ENCODE peak calls at places on chromosomes 5 and 9, in ten cellular contexts. O is glutamatergic neuron, H is A549, E is H1, K is foreskin fibroblast, W is GM12864, N is IMR-90, P is sigmoid colon, D is WERI-Rb-1, S is pancreas. X is an unnamed sample.
A peak's percentile ranks its signal among the peaks of the same experiment; 100 is the strongest.

GRCh38 chr9:76571288-76572204 is 112.6 kb downstream of the GCNT1 start:
- DNase-seq in E (no peak), O (no peak), W (no peak), D (no peak), P (no peak), H (no peak), N (no peak), S (no peak), K (no peak), X (peak; percentile 54)

GRCh38 chr5:36820900-36821299 is 55.7 kb upstream of the NIPBL start:
- DNase-seq in P (no peak), H (no peak), D (no peak), W (no peak), O (no peak), N (no peak), S (no peak), K (no peak), E (no peak), X (no peak)

GRCh38 chr5:119578937-119579336 is 50.4 kb upstream of the FAM170A start:
- DNase-seq in K (no peak), E (peak; percentile 13), N (peak; percentile 2), O (no peak), P (no peak), W (peak; percentile 21), D (peak; percentile 45), S (peak; percentile 16), H (peak; percentile 14), X (no peak)

GRCh38 chr5:66849803-66850202 is 253.6 kb downstream of the MAST4 start:
- DNase-seq in H (no peak), N (peak; percentile 55), E (no peak), W (no peak), K (peak; percentile 37), D (no peak), P (no peak), S (no peak), O (no peak), X (no peak)

GRCh38 chr5:66717455-66718373 is 121.5 kb downstream of the MAST4 start:
- DNase-seq in P (no peak), S (no peak), E (no peak), K (no peak), W (no peak), D (no peak), O (peak; percentile 41), N (no peak), H (no peak), X (no peak)

GRCh38 chr5:168874713-168875380 is 295.7 kb upstream of the PANK3 start:
- DNase-seq in D (no peak), O (no peak), W (no peak), P (no peak), S (no peak), H (no peak), K (no peak), N (peak; percentile 5), E (peak; percentile 23), X (no peak)

GRCh38 chr9:132231019-132231701 is 69.3 kb downstream of the NTNG2 start:
- DNase-seq in P (no peak), O (peak; percentile 61), H (no peak), K (no peak), W (no peak), D (peak; percentile 75), N (no peak), E (no peak), S (no peak), X (no peak)

GRCh38 chr9:96219615-96220257 is 82.2 kb downstream of the HSD17B3 start:
- DNase-seq in S (no peak), D (peak; percentile 55), W (no peak), N (no peak), H (peak; percentile 31), P (peak; percentile 63), O (peak; percentile 64), E (no peak), K (no peak), X (peak; percentile 62)

GRCh38 chr5:73135429-73136276 is 15.3 kb downstream of the TMEM171 start:
- DNase-seq in H (peak; percentile 40), E (no peak), S (no peak), O (no peak), D (peak; percentile 54), N (peak; percentile 42), K (no peak), W (no peak), P (no peak), X (no peak)

GRCh38 chr5:95730730-95731570 is at the start of gene RHOBTB3:
- DNase-seq in H (peak; percentile 49), P (peak; percentile 96), O (peak; percentile 88), K (peak; percentile 92), N (peak; percentile 91), S (peak; percentile 96), W (no peak), D (peak; percentile 93), E (no peak), X (peak; percentile 68)

GRCh38 chr5:90014420-90014819 is 395.1 kb downstream of the CETN3 start:
- DNase-seq in N (no peak), K (no peak), S (no peak), O (no peak), D (no peak), E (no peak), P (no peak), H (no peak), W (peak; percentile 68), X (peak; percentile 17)

GRCh38 chr9:116234091-116234490 is 80.5 kb downstream of the PAPPA start:
- DNase-seq in N (peak; percentile 99), H (peak; percentile 38), S (no peak), D (no peak), P (no peak), K (peak; percentile 96), E (peak; percentile 10), W (no peak), O (no peak), X (no peak)

GRCh38 chr9:127149010-127149409 is 26.6 kb upstream of the ANGPTL2 start:
- DNase-seq in W (no peak), K (no peak), O (no peak), E (no peak), N (no peak), S (no peak), H (no peak), D (no peak), P (peak; percentile 56), X (no peak)

GRCh38 chr5:123269436-123269835 is 153.8 kb downstream of the CEP120 start:
- DNase-seq in D (no peak), K (no peak), O (no peak), S (no peak), P (no peak), W (no peak), E (no peak), H (no peak), N (no peak), X (no peak)

GRCh38 chr5:123269851-123270250 is 153.4 kb downstream of the CEP120 start:
- DNase-seq in P (no peak), E (no peak), D (no peak), H (no peak), K (no peak), O (no peak), S (no peak), W (no peak), N (no peak), X (no peak)

GRCh38 chr5:123278284-123278683 is 144.9 kb downstream of the CEP120 start:
- DNase-seq in D (no peak), N (no peak), H (no peak), S (no peak), W (no peak), E (no peak), P (no peak), O (no peak), K (no peak), X (no peak)

DNA sequence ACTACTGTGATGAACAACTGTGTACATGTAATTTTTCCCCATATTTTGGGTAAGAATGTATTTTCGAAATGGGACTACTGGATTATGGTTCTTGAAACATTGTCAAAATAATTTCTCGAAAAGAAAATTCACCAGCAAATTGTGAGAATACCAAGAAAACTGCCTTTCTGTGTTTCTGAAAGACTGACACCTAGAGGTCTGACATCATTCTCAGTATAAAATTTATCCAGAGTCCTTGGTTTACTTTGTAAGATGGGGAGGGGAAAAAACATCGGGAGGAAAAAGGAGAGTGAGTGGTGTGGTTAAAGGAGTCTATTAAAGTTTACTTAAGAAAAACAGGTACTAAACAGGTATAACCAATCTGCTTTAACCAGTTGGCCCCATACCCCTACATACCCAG is 149.2 kb downstream of the CEP120 start:
- DNase-seq in W (no peak), S (no peak), E (no peak), O (no peak), D (no peak), P (no peak), H (no peak), K (no peak), N (no peak), X (no peak)
- TF ChIP-seq CTCF in W (no peak), S (no peak), E (no peak), O (no peak), D (no peak), P (no peak), H (peak; percentile 55), K (peak; percentile 23), N (peak; percentile 18), X (no peak)

GRCh38 chr9:10026585-10026984 is 586.2 kb downstream of the PTPRD start:
- DNase-seq in K (no peak), P (no peak), E (no peak), O (no peak), N (no peak), D (no peak), W (no peak), H (no peak), S (no peak), X (no peak)
- TF ChIP-seq CTCF in K (no peak), P (no peak), E (no peak), O (no peak), N (no peak), D (no peak), W (no peak), H (no peak), S (no peak), X (no peak)

DNA sequence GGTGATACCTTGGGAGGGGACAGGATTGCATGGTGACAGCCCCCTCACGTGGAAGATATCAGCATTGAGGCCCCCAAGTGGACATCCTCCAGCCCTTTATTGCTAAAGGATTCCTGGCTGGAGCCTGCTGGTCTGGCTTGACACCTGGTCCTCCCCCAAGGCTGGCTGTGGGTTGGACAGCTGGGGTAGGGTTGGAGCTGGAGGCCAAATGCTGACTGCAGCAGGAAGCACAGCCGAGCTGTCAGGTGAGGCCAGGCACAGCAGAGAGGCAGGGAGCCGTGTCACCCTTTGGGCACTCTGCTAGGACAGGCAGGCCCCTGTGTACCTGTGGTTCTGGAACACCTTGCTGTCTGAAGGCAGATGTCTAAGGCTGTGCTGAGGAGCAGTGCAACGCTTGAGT is 2.2 kb downstream of the CACFD1 start:
- DNase-seq in D (peak; percentile 71), K (no peak), P (no peak), W (no peak), N (no peak), S (no peak), O (no peak), E (no peak), H (no peak), X (no peak)
- TF ChIP-seq CTCF in D (peak; percentile 31), K (no peak), P (no peak), W (peak; percentile 15), N (no peak), S (no peak), O (no peak), E (no peak), H (no peak), X (peak; percentile 14)

GRCh38 chr5:135478938-135479337 is 26.8 kb upstream of the TIFAB start:
- DNase-seq in H (no peak), O (no peak), N (no peak), S (no peak), E (no peak), P (no peak), K (no peak), W (no peak), D (peak; percentile 82), X (no peak)
- TF ChIP-seq CTCF in H (no peak), O (no peak), N (no peak), S (no peak), E (no peak), P (no peak), K (no peak), W (no peak), D (peak; percentile 71), X (no peak)